ENCODE peak calls at places on chromosome 2, in five cellular contexts. Z is HCT116, I is A549, H is Panc1, X is GM23338. E is an unnamed sample.

GRCh38 chr2:71500426-71501079 is 47.2 kb downstream of the DYSF start:
- DNase-seq in Z (no peak), I (no peak), H (no peak), X (peak; percentile 19), E (no peak)

GRCh38 chr2:171673928-171674327 is 13.3 kb upstream of the DYNC1I2 start:
- DNase-seq in Z (no peak), I (no peak), H (no peak), X (no peak), E (no peak)

GRCh38 chr2:12424820-12425219 is 291.9 kb upstream of the TRIB2 start:
- DNase-seq in Z (no peak), I (no peak), H (no peak), X (peak; percentile 10), E (no peak)

GRCh38 chr2:150686391-150686790 is 198.9 kb upstream of the RND3 start:
- DNase-seq in Z (no peak), I (no peak), H (no peak), X (no peak), E (no peak)

GRCh38 chr2:173568054-173568453 is 213.4 kb downstream of the CDCA7 start:
- DNase-seq in Z (peak; percentile 37), I (peak; percentile 65), H (no peak), X (peak; percentile 79), E (peak; percentile 6)

GRCh38 chr2:155310589-155310988 is 612.1 kb downstream of the KCNJ3 start:
- DNase-seq in Z (peak; percentile 47), I (peak; percentile 33), H (peak; percentile 10), X (peak; percentile 74), E (peak; percentile 0)

GRCh38 chr2:168246483-168247340 is 683 bp downstream of the STK39 start:
- DNase-seq in Z (no peak), I (peak; percentile 68), H (no peak), X (peak; percentile 78), E (peak; percentile 83)

GRCh38 chr2:205139822-205140612 is 542.3 kb upstream of the NRP2 start:
- DNase-seq in Z (no peak), I (no peak), H (no peak), X (peak; percentile 85), E (no peak)

GRCh38 chr2:37568565-37568964 is 102.9 kb downstream of the CDC42EP3 start:
- DNase-seq in Z (no peak), I (no peak), H (no peak), X (no peak), E (no peak)

GRCh38 chr2:130827502-130828251 is 9.0 kb upstream of the ARHGEF4 start:
- DNase-seq in Z (no peak), I (no peak), H (no peak), X (peak; percentile 29), E (no peak)

GRCh38 chr2:86433137-86433536 is 8.0 kb upstream of the KDM3A start:
- DNase-seq in Z (no peak), I (no peak), H (no peak), X (no peak), E (no peak)

GRCh38 chr2:25168256-25169072 is at the start of gene POMC:
- DNase-seq in Z (no peak), I (peak; percentile 24), H (no peak), X (peak; percentile 78), E (peak; percentile 82)

GRCh38 chr2:66899648-66900047 is 464.7 kb downstream of the MEIS1 start:
- DNase-seq in Z (no peak), I (no peak), H (no peak), X (no peak), E (no peak)

GRCh38 chr2:120291464-120292311 is 39.0 kb downstream of the RALB start:
- DNase-seq in Z (peak; percentile 10), I (no peak), H (no peak), X (no peak), E (no peak)

GRCh38 chr2:113283704-113284284 is 5.1 kb upstream of the PAX8 start:
- DNase-seq in Z (peak; percentile 68), I (peak; percentile 94), H (peak; percentile 15), X (no peak), E (no peak)

GRCh38 chr2:119225084-119225864 is 1.6 kb downstream of the STEAP3 start:
- DNase-seq in Z (no peak), I (no peak), H (no peak), X (peak; percentile 31), E (no peak)

GRCh38 chr2:201796478-201796865 is 9.9 kb upstream of the CDK15 start:
- DNase-seq in Z (no peak), I (no peak), H (peak; percentile 8), X (no peak), E (no peak)

GRCh38 chr2:216620806-216621205 is 12.4 kb upstream of the IGFBP2 start:
- DNase-seq in Z (no peak), I (no peak), H (no peak), X (no peak), E (no peak)

GRCh38 chr2:114550895-114551793 is 108.7 kb downstream of the DPP10 start:
- DNase-seq in Z (no peak), I (peak; percentile 60), H (peak; percentile 32), X (peak; percentile 81), E (peak; percentile 25)

GRCh38 chr2:223612501-223612900 is 10.3 kb upstream of the SCG2 start:
- DNase-seq in Z (no peak), I (no peak), H (no peak), X (no peak), E (no peak)
- TF ChIP-seq REST in Z (no peak), I (no peak), H (no peak), X (no peak), E (no peak)

GRCh38 chr2:148507970-148508369 is 136.6 kb upstream of the EPC2 start:
- DNase-seq in Z (no peak), I (no peak), H (no peak), X (peak; percentile 33), E (no peak)

GRCh38 chr2:148509703-148510036 is 134.9 kb upstream of the EPC2 start:
- DNase-seq in Z (no peak), I (no peak), H (no peak), X (no peak), E (no peak)

GRCh38 chr2:148511883-148512282 is 132.7 kb upstream of the EPC2 start:
- DNase-seq in Z (no peak), I (no peak), H (no peak), X (no peak), E (no peak)

GRCh38 chr2:148513425-148513824 is 131.1 kb upstream of the EPC2 start:
- DNase-seq in Z (no peak), I (no peak), H (no peak), X (no peak), E (no peak)

GRCh38 chr2:148508878-148509702 is 135.5 kb upstream of the EPC2 start:
- DNase-seq in Z (peak; percentile 74), I (peak; percentile 87), H (peak; percentile 73), X (peak; percentile 97), E (peak; percentile 77)
- TF ChIP-seq REST in Z (no peak), I (no peak), H (no peak), X (no peak), E (no peak)

GRCh38 chr2:258933-259332 is 4.9 kb downstream of the SH3YL1 start:
- DNase-seq in Z (no peak), I (no peak), H (no peak), X (no peak), E (no peak)

GRCh38 chr2:263022-263738 is 652 bp downstream of the SH3YL1 start:
- DNase-seq in Z (no peak), I (no peak), H (no peak), X (no peak), E (no peak)

GRCh38 chr2:259789-260331 is 4.0 kb downstream of the SH3YL1 start:
- DNase-seq in Z (no peak), I (no peak), H (no peak), X (no peak), E (no peak)

GRCh38 chr2:262117-262516 is 1.7 kb downstream of the SH3YL1 start:
- DNase-seq in Z (no peak), I (no peak), H (no peak), X (no peak), E (no peak)

DNA sequence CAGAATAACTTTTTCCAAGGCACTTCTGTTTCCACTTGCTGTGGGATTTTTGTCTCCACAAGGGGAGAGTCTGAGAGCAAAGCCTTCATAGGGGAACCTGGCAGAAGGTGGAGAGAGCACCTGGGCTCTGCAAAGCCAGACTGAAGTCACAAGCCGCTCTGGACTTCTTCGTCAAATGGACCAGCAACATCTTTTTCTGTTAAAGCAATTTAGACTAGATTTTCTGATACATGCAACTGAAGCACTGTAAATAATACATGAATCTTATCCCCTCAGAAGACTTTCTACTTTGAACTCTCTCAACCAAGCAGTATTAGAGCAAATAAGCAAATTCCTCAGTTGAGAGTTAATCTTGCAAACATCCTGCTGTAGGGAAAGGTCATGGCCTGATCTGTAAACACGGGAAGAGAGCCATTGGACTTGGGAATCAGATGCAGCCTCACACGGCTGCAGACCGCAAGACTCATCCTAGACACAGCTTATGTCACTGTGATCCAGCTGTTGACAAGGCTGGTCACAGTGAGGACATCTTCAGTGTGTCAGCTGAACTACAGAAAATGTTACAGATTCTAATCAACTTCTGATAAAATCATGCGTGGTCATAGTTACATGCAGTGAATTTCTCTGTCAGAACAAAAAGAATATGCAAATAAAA is 3.2 kb downstream of the SH3YL1 start:
- DNase-seq in Z (no peak), I (no peak), H (no peak), X (no peak), E (no peak)
- TF ChIP-seq REST in Z (no peak), I (no peak), H (no peak), X (no peak), E (no peak)

DNA sequence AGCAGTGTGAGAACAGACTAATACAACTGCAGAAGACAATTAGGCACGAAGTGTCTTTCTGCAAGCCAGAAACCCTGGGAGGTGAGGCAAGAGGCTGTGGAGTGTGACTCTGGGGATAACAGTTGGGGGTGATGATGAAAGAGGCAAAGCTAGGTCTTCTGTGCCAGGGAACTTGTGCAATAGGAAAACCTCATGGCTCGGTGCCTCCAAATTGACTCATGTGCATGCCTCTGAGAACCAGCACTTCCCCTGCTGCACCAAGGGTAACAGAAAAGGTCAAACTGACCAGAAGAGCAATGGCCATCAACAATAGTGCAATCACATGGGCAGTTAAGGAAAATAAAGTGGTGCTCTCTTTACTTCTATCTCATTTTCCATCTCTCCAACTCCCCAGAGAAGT is 136.4 kb downstream of the SCG2 start:
- DNase-seq in Z (no peak), I (peak; percentile 72), H (no peak), X (no peak), E (no peak)
- TF ChIP-seq REST in Z (no peak), I (no peak), H (no peak), X (no peak), E (no peak)

DNA sequence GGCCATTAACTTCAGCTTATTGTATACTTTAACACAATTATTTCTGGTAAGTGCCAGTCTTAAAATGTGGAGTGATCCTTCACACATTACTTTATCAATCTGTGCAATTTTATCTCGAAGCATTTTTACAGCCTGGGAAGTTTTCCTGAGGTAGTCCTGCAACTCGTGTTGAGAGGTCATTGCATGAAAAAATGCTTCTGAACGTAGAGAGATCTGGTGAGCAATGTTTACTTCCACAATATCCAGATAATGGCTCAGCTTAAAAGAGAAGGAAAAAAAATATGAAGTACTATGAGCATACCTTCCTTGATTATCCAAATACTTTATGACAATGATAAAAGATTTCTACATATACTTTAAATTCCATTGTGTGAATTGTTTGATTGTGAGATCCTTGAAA is 57.0 kb downstream of the VPS54 start:
- DNase-seq in Z (no peak), I (no peak), H (no peak), X (no peak), E (no peak)
- TF ChIP-seq REST in Z (no peak), I (no peak), H (no peak), X (no peak), E (no peak)

GRCh38 chr2:68774569-68775271 is 40.1 kb downstream of the ARHGAP25 start:
- DNase-seq in Z (no peak), I (no peak), H (no peak), X (no peak), E (no peak)
- TF ChIP-seq REST in Z (no peak), I (no peak), H (no peak), X (no peak), E (no peak)

E was measured in SK-N-SH.